ENCODE peak calls at places on chromosome 7, in seven cellular contexts. B, F, M, T, W, U and E are unnamed samples. For H3K27me3 and H3K4me1, the result is how much of the 10 kb centered on the place peaks cover.

GRCh38 chr7:101545441-101546190 is 83.5 kb downstream of the MYL10 start:
- DNase-seq in B (no peak), F (no peak), M (no peak), T (peak), W (no peak), U (peak), E (no peak)

GRCh38 chr7:81333004-81333403 is 414.2 kb upstream of the SEMA3C start:
- DNase-seq in B (no peak), F (peak), M (no peak), T (no peak), W (no peak), U (no peak), E (no peak)

GRCh38 chr7:104963991-104964385 is 50.0 kb upstream of the KMT2E start:
- DNase-seq in B (no peak), F (no peak), M (no peak), T (no peak), W (no peak), U (no peak), E (no peak)

GRCh38 chr7:134444198-134444960 is 14.5 kb downstream of the AKR1B1 start:
- DNase-seq in B (no peak), F (no peak), M (no peak), T (no peak), W (no peak), U (peak), E (no peak)

GRCh38 chr7:43658718-43659548 is 70.4 kb downstream of the COA1 start:
- DNase-seq in B (no peak), F (peak), M (no peak), T (no peak), W (no peak), U (no peak), E (no peak)

GRCh38 chr7:28088032-28088431 is 92.6 kb downstream of the JAZF1 start:
- DNase-seq in B (no peak), F (peak), M (no peak), T (no peak), W (no peak), U (no peak), E (no peak)

GRCh38 chr7:106022193-106022821 is 59.2 kb downstream of the CDHR3 start:
- DNase-seq in B (no peak), F (no peak), M (no peak), T (peak), W (no peak), U (no peak), E (no peak)

GRCh38 chr7:46369933-46370654 is 449.0 kb upstream of the IGFBP3 start:
- DNase-seq in B (peak), F (peak), M (no peak), T (no peak), W (no peak), U (no peak), E (no peak)

GRCh38 chr7:21939136-21939857 is 6.4 kb downstream of the CDCA7L start:
- DNase-seq in B (no peak), F (no peak), M (no peak), T (no peak), W (no peak), U (no peak), E (no peak)

GRCh38 chr7:141874787-141875186 is 33.5 kb upstream of the PRSS37 start:
- DNase-seq in B (no peak), F (no peak), M (no peak), T (no peak), W (no peak), U (no peak), E (no peak)

GRCh38 chr7:73707045-73707631 is 12.3 kb downstream of the STX1A start:
- DNase-seq in B (no peak), F (no peak), M (no peak), T (no peak), W (peak), U (no peak), E (peak)

GRCh38 chr7:130234078-130234477 is 26.4 kb downstream of the SSMEM1 start:
- DNase-seq in B (no peak), F (no peak), M (no peak), T (no peak), W (no peak), U (no peak), E (no peak)

GRCh38 chr7:70557281-70557680 is 574.7 kb upstream of the GALNT17 start:
- DNase-seq in B (no peak), F (no peak), M (no peak), T (no peak), W (no peak), U (no peak), E (no peak)

GRCh38 chr7:100475549-100475948 is 3.5 kb downstream of the TSC22D4 start:
- DNase-seq in B (peak), F (no peak), M (no peak), T (no peak), W (no peak), U (peak), E (no peak)

GRCh38 chr7:51366930-51367613 is 50.5 kb upstream of the COBL start:
- DNase-seq in B (peak), F (peak), M (peak), T (no peak), W (peak), U (no peak), E (peak)

GRCh38 chr7:17663056-17663675 is 277.1 kb downstream of the SNX13 start:
- DNase-seq in B (peak), F (peak), M (no peak), T (no peak), W (no peak), U (no peak), E (no peak)

GRCh38 chr7:34385385-34385784 is 272.6 kb upstream of the NPSR1 start:
- DNase-seq in B (no peak), F (peak), M (no peak), T (no peak), W (no peak), U (no peak), E (no peak)

GRCh38 chr7:115679976-115680375 is 350.6 kb downstream of the TFEC start:
- DNase-seq in B (peak), F (peak), M (peak), T (no peak), W (peak), U (no peak), E (peak)

GRCh38 chr7:130491841-130492518 is at the start of gene MEST:
- DNase-seq in B (peak), F (peak), M (peak), T (no peak), W (peak), U (peak), E (no peak)

GRCh38 chr7:47786557-47787248 is 161.6 kb downstream of the PKD1L1 start:
- DNase-seq in B (peak), F (peak), M (peak), T (no peak), W (peak), U (peak), E (peak)

GRCh38 chr7:78499966-78500365 is 701.4 kb downstream of the PHTF2 start:
- DNase-seq in B (no peak), F (peak), M (no peak), T (no peak), W (no peak), U (no peak), E (no peak)

GRCh38 chr7:94439893-94440381 is 45.2 kb downstream of the COL1A2 start:
- DNase-seq in B (no peak), F (peak), M (no peak), T (no peak), W (no peak), U (no peak), E (no peak)

GRCh38 chr7:66683770-66684123 is 55.1 kb downstream of the KCTD7 start:
- DNase-seq in B (no peak), F (no peak), M (no peak), T (no peak), W (no peak), U (no peak), E (no peak)

GRCh38 chr7:157543791-157544190 is 207.0 kb downstream of the DNAJB6 start:
- DNase-seq in B (no peak), F (no peak), M (no peak), T (no peak), W (no peak), U (peak), E (no peak)

GRCh38 chr7:88278881-88279280 is 27.8 kb downstream of the STEAP4 start:
- DNase-seq in B (no peak), F (peak), M (no peak), T (no peak), W (no peak), U (no peak), E (no peak)

GRCh38 chr7:47374538-47374937 is 207.4 kb downstream of the TNS3 start:
- DNase-seq in B (no peak), F (no peak), M (no peak), T (no peak), W (no peak), U (peak), E (no peak)

GRCh38 chr7:143452495-143452894 is 9.2 kb downstream of the TAS2R60 start:
- DNase-seq in B (no peak), F (no peak), M (no peak), T (no peak), W (no peak), U (no peak), E (no peak)

GRCh38 chr7:50531928-50532327 is 33.3 kb downstream of the DDC start:
- DNase-seq in B (peak), F (no peak), M (no peak), T (no peak), W (no peak), U (no peak), E (no peak)

GRCh38 chr7:107446531-107446930 is 23.3 kb upstream of the GPR22 start:
- DNase-seq in B (no peak), F (no peak), M (no peak), T (no peak), W (no peak), U (no peak), E (no peak)

GRCh38 chr7:104552102-104552501 is 223.7 kb downstream of the LHFPL3 start:
- DNase-seq in B (peak), F (peak), M (peak), T (no peak), W (peak), U (no peak), E (peak)

GRCh38 chr7:19491821-19492452 is 216.9 kb downstream of the POLR1F start:
- DNase-seq in B (peak), F (peak), M (no peak), T (no peak), W (no peak), U (no peak), E (no peak)

GRCh38 chr7:149196705-149197171 is 1.4 kb downstream of the ZNF282 start:
- DNase-seq in B (peak), F (peak), M (no peak), T (no peak), W (no peak), U (no peak), E (peak)

GRCh38 chr7:1271656-1272055 is 39.0 kb downstream of the UNCX start:
- DNase-seq in B (no peak), F (no peak), M (no peak), T (no peak), W (no peak), U (peak), E (no peak)
- H3K27me3 ChIP-seq in B (under half), F (under half), M (under half), T (under half), W (under half), U (under half), E (under half)

DNA sequence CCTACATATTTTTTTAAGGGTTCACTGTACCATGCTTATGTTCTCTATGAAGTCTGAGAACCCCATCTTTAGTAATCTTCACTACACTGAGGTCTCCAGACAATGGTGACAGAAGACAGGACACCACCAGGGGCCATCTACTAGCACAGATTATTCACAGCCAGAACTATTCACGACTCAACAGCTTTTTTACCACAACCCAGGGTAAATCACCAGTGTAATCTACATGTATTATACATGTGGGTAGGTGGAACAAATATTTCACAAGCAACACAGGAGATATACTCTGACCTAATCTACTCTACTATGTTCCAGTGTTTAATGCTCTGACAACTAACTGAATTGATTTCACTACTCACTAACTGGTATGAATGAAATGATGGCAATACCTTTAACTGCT is 136.1 kb downstream of the ELMO1 start:
- DNase-seq in B (no peak), F (no peak), M (no peak), T (no peak), W (no peak), U (no peak), E (no peak)
- H3K4me1 ChIP-seq in B (under half), F (under half), M (under half), T (half or more), W (under half), U (under half), E (under half)

DNA sequence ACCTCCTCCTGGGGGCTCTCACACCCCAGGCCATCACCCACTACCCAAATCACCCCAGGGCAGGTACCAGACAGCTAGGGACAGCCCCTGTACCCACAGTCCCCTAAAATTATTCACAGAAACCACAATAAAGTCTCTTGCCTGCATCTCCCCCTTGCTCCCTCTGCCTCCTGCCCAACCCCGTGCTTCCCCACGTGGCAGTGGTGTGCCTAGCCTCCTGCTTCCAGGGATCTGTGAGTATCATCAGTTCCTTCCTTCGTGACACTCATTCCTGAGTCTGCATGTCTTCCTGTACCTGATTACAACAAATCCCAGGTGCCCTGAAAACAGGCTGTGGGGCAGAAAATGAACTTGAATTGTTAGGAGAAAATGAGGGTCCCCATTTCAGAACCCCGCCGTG is 61.5 kb downstream of the PRKAG2 start:
- DNase-seq in B (no peak), F (no peak), M (no peak), T (no peak), W (no peak), U (no peak), E (no peak)
- H3K27me3 ChIP-seq in B (under half), F (half or more), M (under half), T (under half), W (under half), U (under half), E (under half)

DNA sequence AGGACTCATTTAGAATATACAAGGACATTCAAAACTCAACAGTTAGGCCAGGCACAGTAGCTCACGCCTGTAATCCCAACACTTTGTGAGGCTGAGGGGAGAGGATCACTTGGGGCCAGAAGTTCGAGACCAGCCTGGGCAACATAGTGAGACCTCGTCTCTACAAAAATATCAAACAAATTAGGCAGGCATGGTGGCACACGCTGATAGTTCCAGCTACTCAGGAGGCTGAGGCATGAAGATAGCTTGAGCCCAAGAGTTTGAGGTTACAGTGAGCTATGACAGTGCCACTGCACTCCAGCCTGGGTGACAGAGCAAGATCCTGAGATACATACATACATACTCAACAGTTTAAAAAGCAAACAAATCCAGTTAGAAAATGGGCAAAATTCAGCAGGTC is 44.9 kb downstream of the GNA12 start:
- DNase-seq in B (no peak), F (no peak), M (no peak), T (no peak), W (no peak), U (no peak), E (no peak)
- H3K4me1 ChIP-seq in B (under half), F (half or more), M (under half), T (under half), W (under half), U (under half), E (under half)

DNA sequence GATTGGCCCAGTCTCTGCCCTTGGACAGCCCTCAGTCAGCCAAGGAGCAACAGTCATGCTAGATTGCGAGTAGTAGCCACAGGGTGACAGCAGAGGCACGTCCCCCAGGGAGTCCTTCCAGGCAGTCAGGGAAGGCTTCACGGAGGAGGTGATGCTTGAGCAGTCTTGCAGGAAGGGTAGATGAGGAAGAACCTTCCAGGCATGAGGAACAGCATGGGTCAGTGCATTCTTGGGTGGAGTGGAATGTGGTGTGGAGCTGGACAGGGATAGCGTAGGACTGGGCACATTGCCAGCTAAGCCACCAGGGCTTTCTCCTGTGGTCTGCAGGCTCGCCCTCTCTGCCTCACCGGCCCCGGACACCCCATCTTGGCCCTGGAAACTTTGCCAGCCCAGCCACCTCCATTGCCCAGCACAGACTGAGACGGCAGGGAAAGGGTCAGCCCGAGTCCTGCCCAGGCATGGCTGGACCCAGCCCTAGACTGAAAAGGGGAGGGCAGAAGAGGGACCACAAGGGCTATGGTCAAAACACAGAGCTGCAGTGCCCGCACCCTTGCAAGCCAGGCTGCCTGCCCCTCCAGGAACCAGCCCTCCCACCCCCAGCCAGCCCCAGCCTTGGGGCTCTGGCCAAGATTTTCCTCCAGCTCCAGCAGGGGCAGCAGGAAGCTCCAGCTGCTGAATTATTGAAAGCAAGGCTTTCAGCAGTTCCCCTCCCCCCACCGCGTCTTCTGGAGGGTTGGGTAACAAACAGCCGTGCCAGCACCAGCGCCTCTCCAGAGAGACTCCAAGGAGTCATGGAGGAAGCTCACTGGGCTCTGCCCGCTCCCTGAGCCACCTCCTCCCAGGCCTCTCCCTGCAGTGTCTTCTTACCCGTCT is 18.7 kb downstream of the SRRM3 start:
- DNase-seq in B (peak), F (peak), M (peak), T (no peak), W (no peak), U (no peak), E (no peak)
- H3K27me3 ChIP-seq in B (under half), F (under half), M (under half), T (under half), W (under half), U (under half), E (under half)

GRCh38 chr7:98640375-98640774 is 23.3 kb downstream of the NPTX2 start:
- DNase-seq in B (no peak), F (no peak), M (no peak), T (no peak), W (no peak), U (peak), E (no peak)

GRCh38 chr7:98646465-98646864 is 29.4 kb downstream of the NPTX2 start:
- DNase-seq in B (no peak), F (no peak), M (no peak), T (no peak), W (no peak), U (no peak), E (no peak)

GRCh38 chr7:98641646-98642489 is 24.8 kb downstream of the NPTX2 start:
- DNase-seq in B (no peak), F (no peak), M (no peak), T (no peak), W (no peak), U (peak), E (no peak)

GRCh38 chr7:98647326-98647725 is 30.2 kb downstream of the NPTX2 start:
- DNase-seq in B (no peak), F (no peak), M (no peak), T (no peak), W (no peak), U (peak), E (no peak)

GRCh38 chr7:98643232-98643985 is 26.3 kb downstream of the NPTX2 start:
- DNase-seq in B (no peak), F (no peak), M (no peak), T (no peak), W (no peak), U (peak), E (no peak)
- H3K4me1 ChIP-seq in B (under half), F (under half), M (under half), T (under half), W (under half), U (under half), E (under half)